ENCODE peak calls at places on chromosomes 7 and 10, in ten cellular contexts. N, U, K, D, A, O, R, X, G and B are unnamed samples.

GRCh38 chr10:84590794-84591193 is 262.4 kb downstream of the CCSER2 start:
- DNase-seq in N (no peak), A (peak; percentile 34), R (peak; percentile 34), X (peak; percentile 90), O (no peak), U (no peak), D (no peak), G (no peak), K (no peak), B (no peak)

GRCh38 chr10:12181065-12181775 is 14.5 kb downstream of the NUDT5 start:
- DNase-seq in A (no peak), G (no peak), D (peak; percentile 7), K (no peak), N (no peak), R (peak; percentile 18), U (peak; percentile 33), X (no peak), O (no peak), B (no peak)

GRCh38 chr10:6729967-6730366 is 149.9 kb upstream of the PRKCQ start:
- DNase-seq in R (peak; percentile 63), G (no peak), X (no peak), U (no peak), A (no peak), K (no peak), D (no peak), N (no peak), O (no peak), B (no peak)

GRCh38 chr10:113553149-113553548 is 296 bp downstream of the HABP2 start:
- DNase-seq in K (no peak), D (no peak), O (no peak), R (no peak), G (no peak), U (no peak), A (no peak), N (no peak), X (no peak), B (no peak)

GRCh38 chr7:44808914-44809393 is 12.5 kb downstream of the PPIA start:
- DNase-seq in A (no peak), N (no peak), U (no peak), K (no peak), G (no peak), O (no peak), D (no peak), R (no peak), X (no peak), B (no peak)

GRCh38 chr7:12727455-12728191 is 40.2 kb downstream of the ARL4A start:
- DNase-seq in G (no peak), D (no peak), N (no peak), O (no peak), X (no peak), A (no peak), K (no peak), R (no peak), U (no peak), B (no peak)

GRCh38 chr10:110758898-110759297 is 112.8 kb upstream of the PDCD4 start:
- DNase-seq in D (no peak), O (no peak), A (no peak), G (peak; percentile 16), R (no peak), K (no peak), X (no peak), N (peak; percentile 42), U (no peak), B (no peak)

GRCh38 chr7:112495820-112496462 is 15.2 kb downstream of the LSMEM1 start:
- DNase-seq in K (peak; percentile 16), X (peak; percentile 34), U (no peak), O (peak; percentile 65), N (no peak), R (peak; percentile 56), D (peak; percentile 1), A (peak; percentile 71), G (no peak), B (no peak)

GRCh38 chr10:74586088-74586585 is 240.3 kb upstream of the KAT6B start:
- DNase-seq in K (no peak), D (peak; percentile 1), O (no peak), N (no peak), A (peak; percentile 38), G (no peak), U (peak; percentile 6), X (no peak), R (peak; percentile 12), B (no peak)

GRCh38 chr7:97973206-97973658 is 16.8 kb downstream of the OCM2 start:
- DNase-seq in K (peak; percentile 53), R (no peak), O (peak; percentile 87), X (peak; percentile 78), D (no peak), A (no peak), N (no peak), G (no peak), U (no peak), B (peak; percentile 7)

GRCh38 chr10:14822879-14823755 is 14.7 kb downstream of the CDNF start:
- DNase-seq in O (peak; percentile 16), G (no peak), X (no peak), D (peak; percentile 9), N (no peak), A (no peak), R (no peak), U (peak; percentile 25), K (peak; percentile 9), B (no peak)

GRCh38 chr7:27640914-27641570 is 21.6 kb downstream of the HIBADH start:
- DNase-seq in U (no peak), G (no peak), N (no peak), O (no peak), K (no peak), X (no peak), R (peak; percentile 35), D (no peak), A (no peak), B (no peak)

GRCh38 chr7:30465342-30466170 is 13.0 kb downstream of the NOD1 start:
- DNase-seq in A (no peak), N (no peak), G (peak; percentile 60), X (no peak), D (no peak), O (no peak), R (no peak), U (no peak), K (no peak), B (no peak)

GRCh38 chr10:129837909-129838582 is 126.0 kb downstream of the EBF3 start:
- DNase-seq in O (no peak), X (no peak), R (no peak), K (no peak), G (no peak), U (no peak), N (no peak), D (no peak), A (no peak), B (no peak)

GRCh38 chr7:106947244-106947728 is 82.2 kb downstream of the PIK3CG start:
- DNase-seq in U (no peak), N (peak; percentile 60), X (peak; percentile 79), K (peak; percentile 11), D (no peak), G (peak; percentile 21), O (peak; percentile 68), R (peak; percentile 45), A (peak; percentile 63), B (no peak)

GRCh38 chr7:95066736-95067530 is 159.5 kb downstream of the PPP1R9A start:
- DNase-seq in N (peak; percentile 43), A (peak; percentile 56), O (no peak), D (no peak), R (no peak), G (no peak), X (no peak), U (no peak), K (no peak), B (no peak)

GRCh38 chr7:157001920-157002818 is 8.3 kb downstream of the MNX1 start:
- DNase-seq in D (no peak), O (no peak), N (no peak), K (no peak), G (no peak), A (no peak), X (no peak), U (no peak), R (no peak), B (no peak)

GRCh38 chr7:117682681-117683385 is 190.4 kb downstream of the CTTNBP2 start:
- DNase-seq in N (no peak), U (no peak), R (no peak), A (no peak), D (no peak), K (no peak), X (no peak), G (no peak), O (no peak), B (no peak)